ENCODE peak calls at places on chromosome X, in nine cellular contexts. O is frontal cortex; K is naive thymus-derived CD8-positive, alpha-beta T cell; I is NCI-H1092; E is AG04450; N is WTC11; M is upper lobe of right lung; G is HTR-8/SVneo; H is mesenchymal stem cell. W is an unnamed sample.

GRCh38 chrX:38987135-38987780 is 186.0 kb downstream of the MID1IP1 start:
- DNase-seq in O (no peak), K (no peak), I (no peak), E (no peak), N (no peak), M (no peak), G (no peak), H (no peak), W (peak; percentile 21)

GRCh38 chrX:21946925-21947641 is 6.6 kb downstream of the SMS start:
- DNase-seq in O (no peak), K (no peak), I (no peak), E (no peak), N (peak; percentile 20), M (no peak), G (no peak), H (peak; percentile 64), W (no peak)

GRCh38 chrX:14015294-14015693 is 14.4 kb downstream of the GEMIN8 start:
- DNase-seq in O (no peak), K (no peak), I (no peak), E (no peak), N (no peak), M (no peak), G (no peak), H (no peak), W (no peak)

GRCh38 chrX:75997692-75998091 is 175.2 kb upstream of the PBDC1 start:
- DNase-seq in O (no peak), K (no peak), I (no peak), E (no peak), N (no peak), M (no peak), G (no peak), H (no peak), W (no peak)

GRCh38 chrX:69024931-69025330 is 140.3 kb downstream of the PJA1 start:
- DNase-seq in O (no peak), K (no peak), I (no peak), E (peak; percentile 15), N (no peak), M (peak; percentile 79), G (no peak), H (peak; percentile 41), W (no peak)

GRCh38 chrX:105975382-105975781 is 63.1 kb downstream of the SERPINA7 start:
- DNase-seq in O (no peak), K (no peak), I (no peak), E (no peak), N (no peak), M (no peak), G (no peak), H (peak; percentile 22), W (no peak)

GRCh38 chrX:146907391-146908240 is 93.1 kb upstream of the CXorf51A start:
- DNase-seq in O (no peak), K (no peak), I (no peak), E (no peak), N (no peak), M (no peak), G (no peak), H (peak; percentile 0), W (no peak)

GRCh38 chrX:9227276-9227675 is 193.3 kb upstream of the FAM9B start:
- DNase-seq in O (no peak), K (no peak), I (no peak), E (no peak), N (no peak), M (no peak), G (no peak), H (no peak), W (no peak)

GRCh38 chrX:123450217-123450616 is 266.1 kb downstream of the GRIA3 start:
- DNase-seq in O (no peak), K (no peak), I (no peak), E (no peak), N (no peak), M (no peak), G (peak; percentile 0), H (no peak), W (no peak)

GRCh38 chrX:54479471-54480122 is 16.4 kb downstream of the FGD1 start:
- DNase-seq in O (no peak), K (no peak), I (no peak), E (no peak), N (peak; percentile 63), M (no peak), G (no peak), H (peak; percentile 19), W (no peak)

GRCh38 chrX:150854856-150855255 is 43.6 kb downstream of the CD99L2 start:
- DNase-seq in O (no peak), K (no peak), I (no peak), E (no peak), N (no peak), M (no peak), G (no peak), H (no peak), W (no peak)

GRCh38 chrX:39815621-39816020 is 282.1 kb downstream of the BCOR start:
- DNase-seq in O (no peak), K (no peak), I (no peak), E (no peak), N (no peak), M (no peak), G (no peak), H (peak; percentile 50), W (peak; percentile 80)

GRCh38 chrX:13131511-13132137 is 87.2 kb upstream of the FAM9C start:
- DNase-seq in O (no peak), K (no peak), I (no peak), E (no peak), N (no peak), M (no peak), G (no peak), H (peak; percentile 79), W (peak; percentile 24)

GRCh38 chrX:132786217-132786616 is 172.2 kb downstream of the HS6ST2 start:
- DNase-seq in O (no peak), K (no peak), I (no peak), E (no peak), N (no peak), M (no peak), G (no peak), H (peak; percentile 11), W (no peak)

GRCh38 chrX:97389761-97390192 is 506.1 kb downstream of the RPA4 start:
- DNase-seq in O (no peak), K (no peak), I (no peak), E (peak; percentile 59), N (no peak), M (no peak), G (no peak), H (peak; percentile 88), W (no peak)

GRCh38 chrX:105307762-105308161 is 87.3 kb upstream of the TEX13A start:
- DNase-seq in O (no peak), K (no peak), I (no peak), E (no peak), N (no peak), M (no peak), G (no peak), H (no peak), W (no peak)

GRCh38 chrX:100720301-100720700 is 11.6 kb downstream of the SYTL4 start:
- DNase-seq in O (no peak), K (no peak), I (peak; percentile 42), E (no peak), N (no peak), M (no peak), G (no peak), H (no peak), W (no peak)

GRCh38 chrX:117711774-117712173 is 404.8 kb downstream of the KLHL13 start:
- DNase-seq in O (no peak), K (no peak), I (no peak), E (no peak), N (no peak), M (no peak), G (no peak), H (no peak), W (no peak)

GRCh38 chrX:24760601-24761000 is 66.9 kb downstream of the POLA1 start:
- DNase-seq in O (no peak), K (no peak), I (no peak), E (peak; percentile 23), N (no peak), M (no peak), G (no peak), H (peak; percentile 1), W (no peak)

GRCh38 chrX:47229427-47229826 is 3.4 kb upstream of the USP11 start:
- DNase-seq in O (no peak), K (no peak), I (no peak), E (no peak), N (no peak), M (no peak), G (no peak), H (no peak), W (no peak)

GRCh38 chrX:123753656-123754350 is 21.0 kb upstream of the THOC2 start:
- DNase-seq in O (no peak), K (no peak), I (no peak), E (no peak), N (no peak), M (no peak), G (no peak), H (no peak), W (no peak)

GRCh38 chrX:45849261-45849660 is 648.6 kb upstream of the DIPK2B start:
- DNase-seq in O (peak; percentile 7), K (no peak), I (no peak), E (peak; percentile 36), N (no peak), M (no peak), G (no peak), H (peak; percentile 74), W (peak; percentile 15)

GRCh38 chrX:130770615-130771014 is 132.4 kb downstream of the ENOX2 start:
- DNase-seq in O (no peak), K (no peak), I (no peak), E (peak; percentile 13), N (no peak), M (no peak), G (peak; percentile 5), H (peak; percentile 87), W (no peak)

GRCh38 chrX:123695242-123695641 is 37.6 kb downstream of the THOC2 start:
- DNase-seq in O (no peak), K (no peak), I (no peak), E (no peak), N (no peak), M (no peak), G (no peak), H (no peak), W (no peak)